ENCODE peak calls at places on chromosomes 5 and 9, in four cellular contexts. Z, S, G and L are unnamed samples. For H3K27me3, the result is how much of the 10 kb centered on the place peaks cover.

GRCh38 chr9:38339496-38339895 is 53.0 kb upstream of the ALDH1B1 start:
- DNase-seq in Z (no peak), S (no peak), G (no peak), L (peak)

GRCh38 chr5:39986614-39987013 is 561.8 kb upstream of the DAB2 start:
- DNase-seq in Z (no peak), S (no peak), G (no peak), L (no peak)

GRCh38 chr5:150302301-150303069 is at the start of gene ARSI:
- DNase-seq in Z (no peak), S (no peak), G (peak), L (no peak)

GRCh38 chr9:131757549-131757948 is 17.7 kb upstream of the RAPGEF1 start:
- DNase-seq in Z (no peak), S (no peak), G (no peak), L (no peak)

GRCh38 chr9:121566401-121567141 is 66.9 kb upstream of the GGTA1 start:
- DNase-seq in Z (no peak), S (no peak), G (no peak), L (peak)

GRCh38 chr9:120868339-120868675 is 8.7 kb downstream of the PHF19 start:
- DNase-seq in Z (no peak), S (no peak), G (no peak), L (peak)

GRCh38 chr5:133365326-133365725 is 247.0 kb downstream of the FSTL4 start:
- DNase-seq in Z (peak), S (no peak), G (no peak), L (no peak)

GRCh38 chr5:159987031-159987674 is 21.8 kb upstream of the TTC1 start:
- DNase-seq in Z (peak), S (peak), G (peak), L (peak)

GRCh38 chr9:15400281-15400941 is 22.3 kb upstream of the SNAPC3 start:
- DNase-seq in Z (no peak), S (no peak), G (no peak), L (no peak)

GRCh38 chr5:143440448-143441102 is 37.1 kb upstream of the NR3C1 start:
- DNase-seq in Z (no peak), S (no peak), G (no peak), L (no peak)

GRCh38 chr5:164051745-164052144 is 546.3 kb downstream of the MAT2B start:
- DNase-seq in Z (no peak), S (no peak), G (no peak), L (peak)

GRCh38 chr9:91837982-91838731 is 111.9 kb downstream of the ROR2 start:
- DNase-seq in Z (no peak), S (no peak), G (peak), L (peak)

GRCh38 chr5:14415516-14416074 is 166.0 kb upstream of the OTULINL start:
- DNase-seq in Z (no peak), S (no peak), G (no peak), L (no peak)

GRCh38 chr5:167634432-167634831 is 657.0 kb upstream of the WWC1 start:
- DNase-seq in Z (no peak), S (no peak), G (no peak), L (peak)

GRCh38 chr5:78649220-78649700 is 688 bp upstream of the LHFPL2 start:
- DNase-seq in Z (peak), S (no peak), G (no peak), L (no peak)

GRCh38 chr5:163915481-163915961 is 410.1 kb downstream of the MAT2B start:
- DNase-seq in Z (peak), S (no peak), G (peak), L (peak)

GRCh38 chr9:96619491-96620154 is at the start of gene CDC14B:
- DNase-seq in Z (peak), S (peak), G (peak), L (peak)

GRCh38 chr9:96618209-96619108 is 1.2 kb downstream of the CDC14B start:
- DNase-seq in Z (peak), S (no peak), G (no peak), L (no peak)

GRCh38 chr9:93576296-93577044 is at the start of gene PHF2:
- DNase-seq in Z (peak), S (peak), G (peak), L (peak)

GRCh38 chr9:127154003-127154389 is 31.6 kb upstream of the ANGPTL2 start:
- DNase-seq in Z (no peak), S (no peak), G (no peak), L (no peak)

GRCh38 chr5:179878222-179879002 is 19.8 kb upstream of the MRNIP start:
- DNase-seq in Z (peak), S (no peak), G (peak), L (no peak)

GRCh38 chr5:167245871-167246270 is 1045.6 kb upstream of the WWC1 start:
- DNase-seq in Z (peak), S (no peak), G (no peak), L (no peak)

GRCh38 chr9:27033815-27034403 is 28.4 kb upstream of the LRRC19 start:
- DNase-seq in Z (peak), S (peak), G (no peak), L (peak)

GRCh38 chr5:180375955-180376354 is 22.8 kb upstream of the GFPT2 start:
- DNase-seq in Z (no peak), S (no peak), G (no peak), L (no peak)

GRCh38 chr5:15914603-15915002 is 265.0 kb downstream of the MARCHF11 start:
- DNase-seq in Z (no peak), S (no peak), G (no peak), L (no peak)

GRCh38 chr5:168784449-168784848 is 205.3 kb upstream of the PANK3 start:
- DNase-seq in Z (no peak), S (no peak), G (no peak), L (no peak)

GRCh38 chr5:109063223-109063622 is 315.5 kb downstream of the FER start:
- DNase-seq in Z (peak), S (no peak), G (no peak), L (peak)

GRCh38 chr9:136054798-136055714 is 40.0 kb downstream of the NACC2 start:
- DNase-seq in Z (no peak), S (no peak), G (no peak), L (no peak)

GRCh38 chr9:91775011-91775707 is 174.9 kb downstream of the ROR2 start:
- DNase-seq in Z (peak), S (peak), G (peak), L (no peak)

GRCh38 chr5:59038169-59039002 is 455.5 kb downstream of the RAB3C start:
- DNase-seq in Z (peak), S (no peak), G (no peak), L (no peak)

GRCh38 chr5:99061711-99062110 is 132.9 kb upstream of the CHD1 start:
- DNase-seq in Z (no peak), S (no peak), G (no peak), L (peak)

GRCh38 chr9:136160939-136161610 is 42.4 kb upstream of the TMEM250 start:
- DNase-seq in Z (no peak), S (no peak), G (no peak), L (no peak)

GRCh38 chr9:86766912-86767311 is 180.4 kb downstream of the GAS1 start:
- DNase-seq in Z (peak), S (no peak), G (no peak), L (peak)

GRCh38 chr5:160434022-160434531 is 12.4 kb downstream of the PTTG1 start:
- DNase-seq in Z (no peak), S (no peak), G (peak), L (peak)

GRCh38 chr9:99947395-99947794 is 40.9 kb downstream of the STX17 start:
- DNase-seq in Z (no peak), S (no peak), G (no peak), L (no peak)

GRCh38 chr9:76761448-76761847 is 2.8 kb upstream of the PCA3 start:
- DNase-seq in Z (no peak), S (no peak), G (no peak), L (no peak)

GRCh38 chr9:81052846-81053245 is 636.5 kb downstream of the TLE1 start:
- DNase-seq in Z (no peak), S (no peak), G (no peak), L (peak)

GRCh38 chr9:89757776-89758528 is 153.1 kb downstream of the GADD45G start:
- DNase-seq in Z (no peak), S (no peak), G (peak), L (no peak)

GRCh38 chr5:72849546-72849945 is 33.1 kb downstream of the TNPO1 start:
- DNase-seq in Z (no peak), S (no peak), G (no peak), L (no peak)
- H3K27ac ChIP-seq in Z (no peak), S (no peak), G (no peak), L (peak)

GRCh38 chr5:174737335-174737734 is 13.0 kb downstream of the MSX2 start:
- DNase-seq in Z (peak), S (no peak), G (no peak), L (peak)
- H3K27me3 ChIP-seq in Z (under half), S (half or more), G (half or more), L (under half)

GRCh38 chr9:109305801-109306200 is 15.1 kb downstream of the EPB41L4B start:
- DNase-seq in Z (no peak), S (no peak), G (no peak), L (no peak)
- H3K27ac ChIP-seq in Z (no peak), S (no peak), G (no peak), L (no peak)

GRCh38 chr9:132976571-132976970 is 1.9 kb upstream of the GFI1B start:
- DNase-seq in Z (no peak), S (no peak), G (no peak), L (no peak)

GRCh38 chr9:132973166-132973565 is 5.3 kb upstream of the GFI1B start:
- DNase-seq in Z (no peak), S (no peak), G (no peak), L (no peak)

GRCh38 chr9:132977626-132978450 is 656 bp upstream of the GFI1B start:
- DNase-seq in Z (peak), S (peak), G (peak), L (no peak)

GRCh38 chr9:132970306-132971062 is 8.0 kb upstream of the GFI1B start:
- DNase-seq in Z (no peak), S (no peak), G (no peak), L (no peak)

DNA sequence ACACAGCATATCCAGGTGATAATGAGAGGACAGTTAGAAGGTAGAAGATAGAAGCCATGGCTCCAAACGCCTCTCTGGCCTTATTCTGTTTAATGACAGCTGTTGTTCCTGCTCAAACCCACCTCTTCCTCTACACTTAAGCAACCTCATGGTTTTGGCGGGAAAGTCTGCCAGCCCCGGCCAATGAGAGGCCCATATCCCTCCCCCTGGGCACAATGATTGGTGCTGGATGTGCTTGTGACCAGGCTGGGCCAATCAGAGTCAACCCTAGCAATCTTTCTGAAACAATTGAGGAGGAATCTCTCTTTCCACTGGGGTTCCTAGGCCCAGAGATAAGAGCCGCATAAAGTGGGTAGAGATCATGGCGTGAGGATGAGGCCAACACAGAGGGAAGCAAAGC is 4.8 kb upstream of the GFI1B start:
- DNase-seq in Z (peak), S (no peak), G (no peak), L (no peak)
- H3K27me3 ChIP-seq in Z (under half), S (under half), G (under half), L (under half)

GRCh38 chr9:629136-629535 is 212.4 kb upstream of the DMRT1 start:
- DNase-seq in Z (peak), S (no peak), G (no peak), L (no peak)

GRCh38 chr9:624935-625505 is 216.5 kb upstream of the DMRT1 start:
- DNase-seq in Z (no peak), S (no peak), G (no peak), L (no peak)

GRCh38 chr9:630817-631216 is 210.7 kb upstream of the DMRT1 start:
- DNase-seq in Z (no peak), S (no peak), G (no peak), L (no peak)

GRCh38 chr9:627571-627970 is 213.9 kb upstream of the DMRT1 start:
- DNase-seq in Z (no peak), S (no peak), G (no peak), L (no peak)

DNA sequence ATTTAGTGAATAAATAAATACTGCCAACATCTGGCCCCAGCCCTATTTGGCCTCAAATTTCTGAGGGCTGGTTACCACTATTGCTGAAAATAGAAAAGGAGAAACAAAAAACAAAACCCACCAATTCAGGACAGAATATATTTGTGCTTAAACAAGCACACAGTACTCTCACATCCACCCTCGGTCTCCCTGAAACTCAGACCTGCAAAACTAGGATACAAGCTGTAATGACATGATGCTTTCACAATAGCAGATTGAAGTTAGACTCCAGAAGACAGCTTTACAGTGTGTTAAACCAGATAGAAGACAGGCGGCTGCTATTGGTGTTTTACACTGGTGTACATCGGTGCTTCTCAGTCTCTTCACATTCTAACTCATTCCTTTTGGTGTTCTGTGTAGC is 214.9 kb upstream of the DMRT1 start:
- DNase-seq in Z (no peak), S (no peak), G (no peak), L (no peak)
- H3K27ac ChIP-seq in Z (no peak), S (no peak), G (no peak), L (no peak)

DNA sequence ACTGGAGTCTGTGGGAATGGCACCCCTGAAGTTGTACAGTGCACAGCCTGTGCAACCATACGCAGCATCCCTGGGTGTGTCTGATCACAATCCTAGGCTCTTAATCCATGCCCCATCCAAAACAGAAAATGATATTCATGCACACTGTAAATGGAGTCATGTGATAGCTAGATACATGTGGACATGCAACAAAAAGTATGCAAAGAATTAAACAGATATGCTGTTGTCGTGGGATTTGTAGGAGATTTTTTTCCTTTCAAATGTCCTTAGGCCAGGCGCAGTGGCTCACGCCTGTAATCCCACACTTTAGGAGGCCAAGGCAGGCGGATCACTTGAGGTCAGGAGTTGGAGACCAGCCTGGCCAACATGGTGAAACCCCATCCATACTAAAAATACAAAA is 36.1 kb downstream of the PRRX2 start:
- DNase-seq in Z (no peak), S (no peak), G (no peak), L (no peak)
- H3K27me3 ChIP-seq in Z (under half), S (under half), G (half or more), L (under half)

DNA sequence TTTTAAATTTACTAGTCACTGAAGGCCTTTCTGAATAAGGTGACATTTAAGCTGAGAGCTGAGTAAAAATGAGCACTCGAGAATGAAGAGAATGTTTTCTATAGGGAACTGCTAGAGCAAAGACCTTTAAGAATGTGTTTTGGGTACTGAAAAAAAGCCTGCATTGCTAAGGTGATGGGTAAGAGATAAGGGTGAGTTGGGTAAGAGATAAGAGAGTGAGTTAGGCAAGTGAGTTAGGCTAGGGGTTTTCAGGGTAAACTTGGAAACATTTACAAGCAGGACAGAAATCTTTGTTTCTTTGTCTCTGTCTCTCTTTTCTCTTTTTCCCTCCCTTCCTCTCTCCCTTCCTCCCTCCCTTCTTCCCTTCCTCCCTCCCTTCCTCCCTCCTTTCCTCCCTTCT is 5.6 kb downstream of the RAD23B start:
- DNase-seq in Z (no peak), S (no peak), G (no peak), L (no peak)
- H3K27ac ChIP-seq in Z (no peak), S (no peak), G (no peak), L (no peak)

GRCh38 chr5:372911-373709 is 51.6 kb downstream of the AHRR start:
- DNase-seq in Z (no peak), S (no peak), G (peak), L (peak)

GRCh38 chr5:373710-374602 is 52.4 kb downstream of the AHRR start:
- DNase-seq in Z (no peak), S (no peak), G (peak), L (peak)

GRCh38 chr5:370959-371810 is 49.7 kb downstream of the AHRR start:
- DNase-seq in Z (no peak), S (no peak), G (peak), L (no peak)

GRCh38 chr5:371811-372555 is 50.5 kb downstream of the AHRR start:
- DNase-seq in Z (no peak), S (no peak), G (peak), L (no peak)

GRCh38 chr5:372556-372910 is 51.0 kb downstream of the AHRR start:
- DNase-seq in Z (no peak), S (no peak), G (peak), L (no peak)
- H3K27me3 ChIP-seq in Z (under half), S (under half), G (under half), L (under half)